ENCODE peak calls at places on chromosome 1, in four cellular contexts. One of them, this sample, is unnamed.

GRCh38 chr1:148318123-148318899 is 164.8 kb downstream of the PPIAL4G start:
- DNase-seq in T47D: no peak
- DNase-seq in SIG-M5: peak
- DNase-seq in EL: no peak
- DNase-seq in this sample: no peak

GRCh38 chr1:179586107-179586823 is 5.4 kb upstream of the TDRD5 start:
- DNase-seq in EL: peak
- DNase-seq in SIG-M5: no peak
- DNase-seq in T47D: peak
- DNase-seq in this sample: no peak

GRCh38 chr1:201137579-201138310 is 10.8 kb upstream of the ASCL5 start:
- DNase-seq in EL: peak
- DNase-seq in SIG-M5: no peak
- DNase-seq in T47D: no peak
- DNase-seq in this sample: no peak

GRCh38 chr1:226700861-226701260 is 38.2 kb downstream of the ITPKB start:
- DNase-seq in SIG-M5: no peak
- DNase-seq in EL: no peak
- DNase-seq in T47D: no peak
- DNase-seq in this sample: no peak

GRCh38 chr1:155844860-155845259 is 12.2 kb downstream of the GON4L start:
- DNase-seq in T47D: no peak
- DNase-seq in SIG-M5: no peak
- DNase-seq in EL: no peak
- DNase-seq in this sample: no peak

GRCh38 chr1:47934243-47934805 is 62.9 kb downstream of the TRABD2B start:
- DNase-seq in EL: no peak
- DNase-seq in SIG-M5: no peak
- DNase-seq in T47D: no peak
- DNase-seq in this sample: no peak

GRCh38 chr1:10939654-10940450 is 72.6 kb upstream of the TARDBP start:
- DNase-seq in T47D: no peak
- DNase-seq in SIG-M5: no peak
- DNase-seq in EL: no peak
- DNase-seq in this sample: no peak

GRCh38 chr1:215643592-215644321 is 76.7 kb downstream of the KCTD3 start:
- DNase-seq in EL: no peak
- DNase-seq in SIG-M5: no peak
- DNase-seq in T47D: no peak
- DNase-seq in this sample: no peak

GRCh38 chr1:219174672-219175564 is 1.2 kb downstream of the LYPLAL1 start:
- DNase-seq in SIG-M5: no peak
- DNase-seq in T47D: no peak
- DNase-seq in EL: peak
- DNase-seq in this sample: no peak

GRCh38 chr1:66374561-66375111 is 159.3 kb upstream of the SGIP1 start:
- DNase-seq in T47D: no peak
- DNase-seq in EL: peak
- DNase-seq in SIG-M5: no peak
- DNase-seq in this sample: no peak

GRCh38 chr1:179296831-179297377 is 3.3 kb downstream of the SOAT1 start:
- DNase-seq in SIG-M5: no peak
- DNase-seq in EL: no peak
- DNase-seq in T47D: no peak
- DNase-seq in this sample: no peak

GRCh38 chr1:215603319-215603718 is 36.2 kb downstream of the KCTD3 start:
- DNase-seq in EL: peak
- DNase-seq in T47D: no peak
- DNase-seq in SIG-M5: no peak
- DNase-seq in this sample: no peak

GRCh38 chr1:51234721-51235425 is 1.2 kb upstream of the RNF11 start:
- DNase-seq in EL: peak
- DNase-seq in T47D: no peak
- DNase-seq in SIG-M5: no peak
- DNase-seq in this sample: no peak